ENCODE peak calls at places on chromosomes 12 and 14, in eight cellular contexts. N is H7; E is progenitor cell of endocrine pancreas; J is breast epithelium; C is activated naive CD4-positive, alpha-beta T cell; B is Kasumi-1; D is neural crest cell; X is stimulated activated CD8-positive, alpha-beta memory T cell treated with anti-CD3 and anti-CD28 coated beads, Interleukin-15, amount 100 ng/mL, for 4 hours. Z is an unnamed sample.

GRCh38 chr12:47071241-47071852 is 8.1 kb upstream of the PCED1B start:
- DNase-seq in N (peak), E (no peak), J (no peak), C (no peak), B (peak), D (no peak), X (no peak), Z (no peak)

GRCh38 chr12:27572486-27573255 is 48.7 kb downstream of the PPFIBP1 start:
- DNase-seq in N (no peak), E (no peak), J (no peak), C (no peak), B (no peak), D (no peak), X (no peak), Z (no peak)

GRCh38 chr12:121095544-121096198 is 37.0 kb upstream of the P2RX7 start:
- DNase-seq in N (peak), E (peak), J (peak), C (peak), B (peak), D (peak), X (peak), Z (peak)

GRCh38 chr12:132479938-132480619 is 9.9 kb upstream of the FBRSL1 start:
- DNase-seq in N (no peak), E (no peak), J (no peak), C (no peak), B (no peak), D (no peak), X (no peak), Z (no peak)

GRCh38 chr12:81502912-81503695 is 256.0 kb downstream of the PPFIA2 start:
- DNase-seq in N (no peak), E (no peak), J (no peak), C (no peak), B (no peak), D (no peak), X (no peak), Z (no peak)

GRCh38 chr14:98175436-98175835 is 1096.6 kb downstream of the BCL11B start:
- DNase-seq in N (no peak), E (no peak), J (no peak), C (no peak), B (no peak), D (no peak), X (no peak), Z (no peak)

GRCh38 chr14:68691031-68691864 is 101.6 kb downstream of the ZFP36L1 start:
- DNase-seq in N (peak), E (no peak), J (no peak), C (no peak), B (no peak), D (peak), X (no peak), Z (no peak)

GRCh38 chr12:111429760-111430417 is 24.2 kb downstream of the SH2B3 start:
- DNase-seq in N (peak), E (no peak), J (no peak), C (no peak), B (peak), D (no peak), X (peak), Z (no peak)

GRCh38 chr14:36227802-36228201 is 51.3 kb upstream of the PTCSC3 start:
- DNase-seq in N (no peak), E (no peak), J (no peak), C (no peak), B (no peak), D (no peak), X (no peak), Z (no peak)

GRCh38 chr12:105219261-105220018 is 16.5 kb downstream of the APPL2 start:
- DNase-seq in N (no peak), E (no peak), J (no peak), C (no peak), B (no peak), D (no peak), X (no peak), Z (no peak)

GRCh38 chr12:42985506-42985905 is 396.0 kb upstream of the PRICKLE1 start:
- DNase-seq in N (peak), E (no peak), J (no peak), C (no peak), B (no peak), D (no peak), X (no peak), Z (no peak)

GRCh38 chr14:36647827-36648753 is 13.6 kb upstream of the PAX9 start:
- DNase-seq in N (peak), E (peak), J (no peak), C (no peak), B (no peak), D (peak), X (no peak), Z (peak)

GRCh38 chr14:99541677-99542470 is 60.7 kb downstream of the CCNK start:
- DNase-seq in N (no peak), E (no peak), J (no peak), C (no peak), B (peak), D (no peak), X (no peak), Z (peak)

GRCh38 chr14:49954171-49954631 is 61.3 kb downstream of the ARF6 start:
- DNase-seq in N (no peak), E (no peak), J (no peak), C (no peak), B (no peak), D (no peak), X (no peak), Z (no peak)

GRCh38 chr12:49903700-49904423 is at the start of gene FAIM2:
- DNase-seq in N (peak), E (no peak), J (no peak), C (no peak), B (no peak), D (peak), X (peak), Z (no peak)